ENCODE peak calls at places on chromosomes 2 and 18, in five cellular contexts. V, S, I, R and Y are unnamed samples.

GRCh38 chr2:38155-38554 is 8.2 kb downstream of the FAM110C start:
- DNase-seq in V (peak), I (no peak), R (no peak), S (no peak), Y (no peak)

GRCh38 chr18:63319383-63320040 is at the start of gene BCL2:
- DNase-seq in V (no peak), R (no peak), S (peak), I (peak), Y (no peak)

GRCh38 chr18:69858897-69859296 is 88.8 kb downstream of the CD226 start:
- DNase-seq in R (no peak), V (no peak), I (no peak), S (no peak), Y (no peak)

GRCh38 chr2:229180658-229181057 is 90.4 kb downstream of the PID1 start:
- DNase-seq in I (no peak), V (no peak), R (no peak), S (no peak), Y (no peak)

GRCh38 chr2:237281900-237282306 is 132.1 kb downstream of the COL6A3 start:
- DNase-seq in S (no peak), V (no peak), I (peak), R (no peak), Y (no peak)

GRCh38 chr2:32715981-32716380 is 88.1 kb downstream of the TTC27 start:
- DNase-seq in V (no peak), R (no peak), S (no peak), I (no peak), Y (no peak)

GRCh38 chr2:85269959-85270358 is 57.8 kb downstream of the TGOLN2 start:
- DNase-seq in V (no peak), R (peak), S (no peak), I (peak), Y (no peak)

GRCh38 chr2:68251187-68251854 is 1.0 kb downstream of the PPP3R1 start:
- DNase-seq in S (peak), I (peak), V (peak), R (peak), Y (no peak)

GRCh38 chr18:13516855-13517254 is 209.5 kb downstream of the FAM210A start:
- DNase-seq in I (no peak), V (no peak), S (no peak), R (no peak), Y (no peak)

GRCh38 chr18:78238404-78239089 is 741.1 kb upstream of the SALL3 start:
- DNase-seq in S (no peak), R (no peak), I (no peak), V (no peak), Y (peak)

GRCh38 chr18:44818148-44818547 is 137.5 kb downstream of the SETBP1 start:
- DNase-seq in I (no peak), S (no peak), R (no peak), V (no peak), Y (no peak)

GRCh38 chr18:54109131-54109683 is 115.3 kb downstream of the MBD2 start:
- DNase-seq in V (no peak), R (no peak), I (peak), S (no peak), Y (no peak)

GRCh38 chr2:239466046-239466754 is 65.4 kb upstream of the HDAC4 start:
- DNase-seq in I (no peak), V (no peak), R (no peak), S (no peak), Y (no peak)

GRCh38 chr2:222791946-222792649 is 68.7 kb upstream of the ACSL3 start:
- DNase-seq in V (no peak), S (peak), R (peak), I (peak), Y (no peak)

GRCh38 chr2:858646-859045 is 92.0 kb upstream of the SNTG2 start:
- DNase-seq in V (no peak), R (no peak), I (no peak), S (peak), Y (no peak)

GRCh38 chr2:32671885-32672519 is 44.2 kb downstream of the TTC27 start:
- DNase-seq in I (no peak), S (no peak), V (no peak), R (no peak), Y (no peak)

GRCh38 chr2:192467953-192468660 is 273.4 kb upstream of the TMEFF2 start:
- DNase-seq in V (no peak), R (no peak), I (no peak), S (no peak), Y (no peak)

GRCh38 chr2:12059616-12060441 is 313.4 kb downstream of the LPIN1 start:
- DNase-seq in S (no peak), I (peak), R (no peak), V (no peak), Y (no peak)

GRCh38 chr18:70243131-70243530 is 37.6 kb upstream of the RTTN start:
- DNase-seq in S (no peak), V (peak), R (no peak), I (no peak), Y (no peak)

GRCh38 chr18:8754995-8755955 is 49.9 kb downstream of the MTCL1 start:
- DNase-seq in S (peak), R (no peak), V (no peak), I (peak), Y (no peak)

GRCh38 chr2:205751621-205752031 is 69.3 kb downstream of the NRP2 start:
- DNase-seq in V (no peak), R (no peak), S (no peak), I (no peak), Y (no peak)

GRCh38 chr2:64711260-64711659 is 57.5 kb upstream of the SERTAD2 start:
- DNase-seq in I (peak), S (no peak), V (no peak), R (no peak), Y (no peak)

GRCh38 chr2:68483011-68483410 is 15.6 kb downstream of the APLF start:
- DNase-seq in R (no peak), S (no peak), V (no peak), I (no peak), Y (no peak)

GRCh38 chr2:60961457-60961856 is 56.1 kb upstream of the PEX13 start:
- DNase-seq in V (no peak), I (peak), S (no peak), R (no peak), Y (no peak)

GRCh38 chr2:44101246-44101645 is 67.4 kb upstream of the PPM1B start:
- DNase-seq in S (no peak), I (peak), V (no peak), R (no peak), Y (no peak)

GRCh38 chr2:111694690-111695089 is 189.3 kb downstream of the ANAPC1 start:
- DNase-seq in I (peak), S (no peak), R (no peak), V (no peak), Y (no peak)

GRCh38 chr2:171210864-171211431 is 50.3 kb upstream of the TLK1 start:
- DNase-seq in I (no peak), R (no peak), V (no peak), S (no peak), Y (no peak)

DNA sequence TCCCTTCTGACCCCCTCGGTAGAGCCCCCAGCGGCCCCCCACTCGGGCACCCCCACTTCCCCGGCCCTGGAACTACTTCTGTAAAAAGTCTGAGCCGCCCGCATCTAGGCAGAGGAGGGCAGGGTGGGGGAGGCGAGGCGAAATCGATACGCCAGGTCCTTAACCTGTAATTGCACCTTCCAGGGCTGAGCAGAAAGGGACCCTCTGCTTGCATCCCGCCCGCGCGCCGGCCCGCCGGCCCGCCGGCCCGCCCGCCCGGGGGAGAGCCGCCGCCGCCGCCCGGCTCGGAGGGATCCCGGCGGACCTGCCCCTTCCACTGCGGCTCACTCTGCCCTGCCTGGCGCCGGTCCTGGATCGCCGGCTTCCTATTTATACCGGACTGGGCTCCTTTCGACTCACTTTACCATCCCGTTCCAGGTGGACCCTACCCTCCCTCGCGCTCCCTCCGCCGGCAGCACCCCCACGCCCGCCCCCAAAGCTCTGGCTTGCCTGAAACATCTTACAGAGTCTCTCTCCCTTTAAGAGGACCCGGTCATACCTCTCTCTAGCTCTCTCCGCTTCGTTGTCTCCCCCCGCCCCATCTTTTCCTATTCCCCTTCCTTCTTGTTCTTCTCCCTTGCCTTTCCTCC is 838 bp downstream of the KLHL14 start:
- DNase-seq in R (no peak), S (no peak), V (no peak), I (no peak), Y (no peak)
- H3K4me3 ChIP-seq in R (peak), S (peak), V (no peak), I (peak), Y (peak)

GRCh38 chr2:38598991-38599295 is 3.8 kb downstream of the HNRNPLL start:
- DNase-seq in I (peak), S (no peak), R (no peak), V (no peak), Y (no peak)
- H3K4me3 ChIP-seq in I (no peak), S (peak), R (peak), V (no peak), Y (peak)

DNA sequence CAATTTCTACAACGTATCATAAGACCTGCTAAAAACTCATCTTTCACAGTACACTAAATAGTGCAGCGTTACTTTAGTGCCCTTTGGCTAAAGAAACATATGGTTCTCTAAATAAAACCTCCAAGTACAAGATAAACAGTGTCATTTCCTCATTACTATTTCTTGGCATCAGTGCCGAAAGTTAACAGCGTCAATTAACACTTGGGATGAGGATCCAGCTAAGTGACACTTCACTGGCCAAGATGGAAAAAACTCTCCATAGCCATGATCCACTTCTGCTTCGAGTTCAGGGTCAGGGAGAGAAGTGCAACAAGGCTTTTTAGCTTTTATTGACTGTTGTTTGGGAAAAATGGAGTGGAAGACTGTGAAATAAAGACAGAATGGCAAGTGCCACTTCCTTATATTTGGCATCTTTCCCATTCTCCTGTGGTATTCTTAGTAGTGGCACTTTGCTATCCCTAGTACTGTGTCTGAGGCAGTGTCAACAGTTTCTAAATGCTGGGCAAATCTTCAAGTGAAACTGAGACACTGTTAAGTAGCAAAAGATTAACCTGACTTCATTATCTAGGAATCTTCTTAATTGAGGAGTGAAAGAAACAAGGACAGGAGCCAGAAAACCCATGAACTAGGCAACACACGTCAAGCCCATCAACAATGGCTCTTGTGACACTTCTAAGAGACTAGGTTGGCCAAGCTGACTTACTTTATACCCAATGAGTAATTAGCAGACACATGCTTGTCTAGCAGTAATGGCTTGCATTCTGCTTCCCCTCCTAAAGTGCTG is 222.5 kb upstream of the SESTD1 start:
- DNase-seq in S (no peak), R (no peak), I (no peak), V (no peak), Y (no peak)
- H3K4me3 ChIP-seq in S (no peak), R (no peak), I (no peak), V (no peak), Y (no peak)

GRCh38 chr2:28343184-28343942 is 49.3 kb upstream of the FOSL2 start:
- DNase-seq in R (no peak), S (no peak), V (no peak), I (no peak), Y (no peak)

GRCh38 chr2:28341208-28341891 is 51.3 kb upstream of the FOSL2 start:
- DNase-seq in R (no peak), V (no peak), I (no peak), S (no peak), Y (no peak)

GRCh38 chr2:28340312-28341202 is 52.1 kb upstream of the FOSL2 start:
- DNase-seq in S (no peak), R (no peak), V (no peak), I (no peak), Y (no peak)

GRCh38 chr2:28343971-28344715 is 48.5 kb upstream of the FOSL2 start:
- DNase-seq in R (no peak), I (no peak), V (no peak), S (no peak), Y (no peak)

GRCh38 chr2:28342081-28342967 is 50.3 kb upstream of the FOSL2 start:
- DNase-seq in R (peak), S (peak), V (no peak), I (peak), Y (peak)
- H3K4me3 ChIP-seq in R (peak), S (peak), V (no peak), I (no peak), Y (peak)

GRCh38 chr2:209791151-209791550 is 19.5 kb downstream of the UNC80 start:
- DNase-seq in R (no peak), S (no peak), I (no peak), V (no peak), Y (no peak)

GRCh38 chr2:209787416-209787815 is 15.8 kb downstream of the UNC80 start:
- DNase-seq in I (no peak), V (no peak), R (no peak), S (no peak), Y (no peak)

GRCh38 chr2:209788925-209789324 is 17.3 kb downstream of the UNC80 start:
- DNase-seq in V (no peak), R (no peak), I (no peak), S (no peak), Y (no peak)

DNA sequence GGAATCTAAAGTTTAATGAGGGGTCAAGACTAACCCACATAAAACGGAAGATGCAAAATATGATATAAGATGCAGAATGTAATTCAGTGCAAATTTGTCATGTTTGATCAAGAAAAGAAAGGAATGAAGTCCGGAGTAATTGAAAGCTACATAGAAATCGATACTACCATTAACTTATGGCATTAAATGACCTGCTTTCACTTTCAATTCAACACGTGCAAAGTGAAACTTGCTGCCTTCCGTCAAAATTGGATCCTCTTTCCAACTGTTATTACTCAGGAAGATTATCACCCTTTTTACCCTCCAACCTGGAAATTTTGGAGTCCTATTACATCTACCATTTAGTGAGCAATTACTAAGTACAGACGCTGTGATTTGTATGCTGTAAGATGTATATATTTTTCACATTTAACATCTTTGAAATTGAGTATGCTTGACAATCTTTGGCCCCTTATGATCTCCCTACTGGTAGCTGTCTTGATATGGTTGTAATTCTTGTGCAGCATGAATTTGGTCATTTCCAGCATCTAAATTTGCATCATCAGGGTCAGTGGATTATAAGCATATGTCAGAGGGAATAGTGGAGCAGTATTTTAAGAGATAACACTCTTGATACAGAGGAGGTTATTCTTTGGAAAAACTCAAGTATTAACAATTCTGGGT is 18.6 kb downstream of the UNC80 start:
- DNase-seq in V (no peak), S (no peak), I (no peak), R (no peak), Y (no peak)
- H3K4me3 ChIP-seq in V (no peak), S (peak), I (no peak), R (peak), Y (no peak)

DNA sequence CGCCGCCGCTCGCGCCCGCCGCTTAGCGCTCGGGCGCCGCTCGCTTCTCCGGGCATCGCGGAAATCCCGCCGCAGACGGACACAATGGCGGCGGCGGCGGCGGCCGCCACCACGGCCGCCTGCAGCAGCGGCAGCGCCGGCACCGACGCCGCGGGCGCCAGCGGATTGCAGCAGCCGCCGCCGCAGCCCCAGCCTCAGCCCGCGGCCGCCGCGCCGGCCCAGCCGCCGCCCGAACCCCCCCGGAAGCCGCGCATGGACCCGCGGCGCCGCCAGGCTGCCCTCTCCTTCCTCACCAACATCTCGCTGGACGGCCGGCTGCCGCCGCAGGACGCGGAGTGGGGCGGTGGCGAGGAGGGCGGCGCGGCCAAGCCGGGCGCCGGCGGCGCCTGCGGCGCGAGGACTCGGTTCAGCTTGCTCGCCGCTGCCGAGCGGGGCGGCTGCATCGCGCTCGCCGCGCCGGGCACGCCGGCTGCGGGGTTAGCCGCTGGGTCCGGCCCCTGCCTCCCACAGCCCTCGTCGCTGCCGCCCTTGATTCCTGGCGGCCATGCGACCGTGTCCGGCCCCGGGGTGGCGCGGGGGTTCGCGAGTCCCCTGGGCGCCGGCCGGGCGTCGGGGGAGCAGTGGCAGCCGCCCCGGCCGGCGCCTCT is 517 bp downstream of the CABLES1 start:
- DNase-seq in V (no peak), R (peak), S (no peak), I (peak), Y (no peak)
- H3K4me3 ChIP-seq in V (peak), R (peak), S (peak), I (peak), Y (peak)